ENCODE peak calls at places on chromosomes 11 and 22, in seven cellular contexts. One of them, this sample, is unnamed.

GRCh38 chr22:41469218-41469851 is 418 bp downstream of the ACO2 start:
- DNase-seq in sciatic nerve: no peak
- DNase-seq in stimulated activated naive CD8-positive, alpha-beta T cell treated with anti-CD3 and anti-CD28 coated beads, Interleukin-15, amount 100 ng/mL, for 72 hours: no peak
- DNase-seq in endothelial cell: no peak
- DNase-seq in ovary: no peak
- DNase-seq in cardiac muscle cell: peak; percentile 3
- DNase-seq in AG08396: peak; percentile 6
- DNase-seq in this sample: no peak

GRCh38 chr11:31882951-31883392 is 71.8 kb upstream of the PAX6 start:
- DNase-seq in sciatic nerve: no peak
- DNase-seq in stimulated activated naive CD8-positive, alpha-beta T cell treated with anti-CD3 and anti-CD28 coated beads, Interleukin-15, amount 100 ng/mL, for 72 hours: no peak
- DNase-seq in endothelial cell: no peak
- DNase-seq in ovary: no peak
- DNase-seq in cardiac muscle cell: no peak
- DNase-seq in AG08396: no peak
- DNase-seq in this sample: no peak

GRCh38 chr11:110479445-110480101 is 49.8 kb downstream of the FDX1 start:
- DNase-seq in sciatic nerve: no peak
- DNase-seq in stimulated activated naive CD8-positive, alpha-beta T cell treated with anti-CD3 and anti-CD28 coated beads, Interleukin-15, amount 100 ng/mL, for 72 hours: no peak
- DNase-seq in endothelial cell: no peak
- DNase-seq in ovary: no peak
- DNase-seq in cardiac muscle cell: peak; percentile 73
- DNase-seq in AG08396: no peak
- DNase-seq in this sample: peak; percentile 94

GRCh38 chr11:43360361-43361032 is 1.8 kb downstream of the TTC17 start:
- DNase-seq in sciatic nerve: no peak
- DNase-seq in stimulated activated naive CD8-positive, alpha-beta T cell treated with anti-CD3 and anti-CD28 coated beads, Interleukin-15, amount 100 ng/mL, for 72 hours: no peak
- DNase-seq in endothelial cell: no peak
- DNase-seq in ovary: no peak
- DNase-seq in cardiac muscle cell: peak; percentile 42
- DNase-seq in AG08396: no peak
- DNase-seq in this sample: no peak

GRCh38 chr22:24133187-24133965 is 47.9 kb upstream of the SUSD2 start:
- DNase-seq in sciatic nerve: no peak
- DNase-seq in stimulated activated naive CD8-positive, alpha-beta T cell treated with anti-CD3 and anti-CD28 coated beads, Interleukin-15, amount 100 ng/mL, for 72 hours: no peak
- DNase-seq in endothelial cell: no peak
- DNase-seq in ovary: no peak
- DNase-seq in cardiac muscle cell: peak; percentile 18
- DNase-seq in AG08396: no peak
- DNase-seq in this sample: no peak

GRCh38 chr11:73246303-73246702 is 25.8 kb upstream of the P2RY6 start:
- DNase-seq in sciatic nerve: no peak
- DNase-seq in stimulated activated naive CD8-positive, alpha-beta T cell treated with anti-CD3 and anti-CD28 coated beads, Interleukin-15, amount 100 ng/mL, for 72 hours: no peak
- DNase-seq in endothelial cell: no peak
- DNase-seq in ovary: no peak
- DNase-seq in cardiac muscle cell: no peak
- DNase-seq in AG08396: no peak
- DNase-seq in this sample: no peak

GRCh38 chr11:16082532-16083055 is 273.8 kb downstream of the SOX6 start:
- DNase-seq in sciatic nerve: no peak
- DNase-seq in stimulated activated naive CD8-positive, alpha-beta T cell treated with anti-CD3 and anti-CD28 coated beads, Interleukin-15, amount 100 ng/mL, for 72 hours: no peak
- DNase-seq in endothelial cell: no peak
- DNase-seq in ovary: no peak
- DNase-seq in cardiac muscle cell: no peak
- DNase-seq in AG08396: no peak
- DNase-seq in this sample: no peak

GRCh38 chr22:30210235-30210831 is 36.2 kb downstream of the LIF start:
- DNase-seq in sciatic nerve: peak; percentile 73
- DNase-seq in stimulated activated naive CD8-positive, alpha-beta T cell treated with anti-CD3 and anti-CD28 coated beads, Interleukin-15, amount 100 ng/mL, for 72 hours: no peak
- DNase-seq in endothelial cell: no peak
- DNase-seq in ovary: no peak
- DNase-seq in cardiac muscle cell: peak; percentile 84
- DNase-seq in AG08396: no peak
- DNase-seq in this sample: peak; percentile 84

GRCh38 chr11:1083621-1084551 is 9.2 kb downstream of the MUC2 start:
- DNase-seq in sciatic nerve: peak; percentile 53
- DNase-seq in stimulated activated naive CD8-positive, alpha-beta T cell treated with anti-CD3 and anti-CD28 coated beads, Interleukin-15, amount 100 ng/mL, for 72 hours: no peak
- DNase-seq in endothelial cell: no peak
- DNase-seq in ovary: peak; percentile 15
- DNase-seq in cardiac muscle cell: no peak
- DNase-seq in AG08396: no peak
- DNase-seq in this sample: no peak

GRCh38 chr11:44774131-44774530 is 47.4 kb downstream of the TSPAN18 start:
- DNase-seq in sciatic nerve: peak; percentile 60
- DNase-seq in stimulated activated naive CD8-positive, alpha-beta T cell treated with anti-CD3 and anti-CD28 coated beads, Interleukin-15, amount 100 ng/mL, for 72 hours: no peak
- DNase-seq in endothelial cell: peak; percentile 36
- DNase-seq in ovary: no peak
- DNase-seq in cardiac muscle cell: no peak
- DNase-seq in AG08396: no peak
- DNase-seq in this sample: no peak

GRCh38 chr11:67045314-67045713 is 11.3 kb upstream of the RHOD start:
- DNase-seq in sciatic nerve: no peak
- DNase-seq in stimulated activated naive CD8-positive, alpha-beta T cell treated with anti-CD3 and anti-CD28 coated beads, Interleukin-15, amount 100 ng/mL, for 72 hours: no peak
- DNase-seq in endothelial cell: no peak
- DNase-seq in ovary: no peak
- DNase-seq in cardiac muscle cell: peak; percentile 74
- DNase-seq in AG08396: peak; percentile 79
- DNase-seq in this sample: peak; percentile 67

GRCh38 chr11:132410383-132410782 is 1040.0 kb downstream of the NTM start:
- DNase-seq in sciatic nerve: no peak
- DNase-seq in stimulated activated naive CD8-positive, alpha-beta T cell treated with anti-CD3 and anti-CD28 coated beads, Interleukin-15, amount 100 ng/mL, for 72 hours: no peak
- DNase-seq in endothelial cell: no peak
- DNase-seq in ovary: no peak
- DNase-seq in cardiac muscle cell: no peak
- DNase-seq in AG08396: no peak
- DNase-seq in this sample: no peak

GRCh38 chr11:29282088-29282487 is 734.7 kb downstream of the KCNA4 start:
- DNase-seq in sciatic nerve: no peak
- DNase-seq in stimulated activated naive CD8-positive, alpha-beta T cell treated with anti-CD3 and anti-CD28 coated beads, Interleukin-15, amount 100 ng/mL, for 72 hours: no peak
- DNase-seq in endothelial cell: no peak
- DNase-seq in ovary: no peak
- DNase-seq in cardiac muscle cell: peak; percentile 83
- DNase-seq in AG08396: peak; percentile 79
- DNase-seq in this sample: peak; percentile 77

GRCh38 chr11:61742391-61742790 is 10.0 kb upstream of the MYRF start:
- DNase-seq in sciatic nerve: no peak
- DNase-seq in stimulated activated naive CD8-positive, alpha-beta T cell treated with anti-CD3 and anti-CD28 coated beads, Interleukin-15, amount 100 ng/mL, for 72 hours: no peak
- DNase-seq in endothelial cell: no peak
- DNase-seq in ovary: no peak
- DNase-seq in cardiac muscle cell: no peak
- DNase-seq in AG08396: no peak
- DNase-seq in this sample: no peak

GRCh38 chr11:91527380-91528030 is 697.1 kb upstream of the FAT3 start:
- DNase-seq in sciatic nerve: no peak
- DNase-seq in stimulated activated naive CD8-positive, alpha-beta T cell treated with anti-CD3 and anti-CD28 coated beads, Interleukin-15, amount 100 ng/mL, for 72 hours: no peak
- DNase-seq in endothelial cell: no peak
- DNase-seq in ovary: no peak
- DNase-seq in cardiac muscle cell: no peak
- DNase-seq in AG08396: no peak
- DNase-seq in this sample: no peak

GRCh38 chr11:37450613-37451012 is 852.6 kb upstream of the RAG2 start:
- DNase-seq in sciatic nerve: no peak
- DNase-seq in stimulated activated naive CD8-positive, alpha-beta T cell treated with anti-CD3 and anti-CD28 coated beads, Interleukin-15, amount 100 ng/mL, for 72 hours: no peak
- DNase-seq in endothelial cell: no peak
- DNase-seq in ovary: no peak
- DNase-seq in cardiac muscle cell: peak; percentile 33
- DNase-seq in AG08396: no peak
- DNase-seq in this sample: peak; percentile 22

GRCh38 chr11:6397636-6398035 is 7.4 kb downstream of the SMPD1 start:
- DNase-seq in sciatic nerve: no peak
- DNase-seq in stimulated activated naive CD8-positive, alpha-beta T cell treated with anti-CD3 and anti-CD28 coated beads, Interleukin-15, amount 100 ng/mL, for 72 hours: no peak
- DNase-seq in endothelial cell: no peak
- DNase-seq in ovary: no peak
- DNase-seq in cardiac muscle cell: peak; percentile 61
- DNase-seq in AG08396: peak; percentile 70
- DNase-seq in this sample: no peak

GRCh38 chr22:38513063-38513462 is 7.0 kb upstream of the DDX17 start:
- DNase-seq in sciatic nerve: no peak
- DNase-seq in stimulated activated naive CD8-positive, alpha-beta T cell treated with anti-CD3 and anti-CD28 coated beads, Interleukin-15, amount 100 ng/mL, for 72 hours: peak; percentile 34
- DNase-seq in endothelial cell: peak; percentile 43
- DNase-seq in ovary: no peak
- DNase-seq in cardiac muscle cell: no peak
- DNase-seq in AG08396: no peak
- DNase-seq in this sample: no peak

GRCh38 chr22:34429314-34429713 is 509.0 kb upstream of the LARGE1 start:
- DNase-seq in sciatic nerve: no peak
- DNase-seq in stimulated activated naive CD8-positive, alpha-beta T cell treated with anti-CD3 and anti-CD28 coated beads, Interleukin-15, amount 100 ng/mL, for 72 hours: no peak
- DNase-seq in endothelial cell: no peak
- DNase-seq in ovary: no peak
- DNase-seq in cardiac muscle cell: no peak
- DNase-seq in AG08396: no peak
- DNase-seq in this sample: no peak

GRCh38 chr11:109435121-109435742 is 13.2 kb downstream of the C11orf87 start:
- DNase-seq in sciatic nerve: no peak
- DNase-seq in stimulated activated naive CD8-positive, alpha-beta T cell treated with anti-CD3 and anti-CD28 coated beads, Interleukin-15, amount 100 ng/mL, for 72 hours: no peak
- DNase-seq in endothelial cell: no peak
- DNase-seq in ovary: no peak
- DNase-seq in cardiac muscle cell: no peak
- DNase-seq in AG08396: no peak
- DNase-seq in this sample: peak; percentile 47

GRCh38 chr11:58618215-58618614 is 4.2 kb upstream of the CNTF start:
- DNase-seq in sciatic nerve: no peak
- DNase-seq in stimulated activated naive CD8-positive, alpha-beta T cell treated with anti-CD3 and anti-CD28 coated beads, Interleukin-15, amount 100 ng/mL, for 72 hours: no peak
- DNase-seq in endothelial cell: no peak
- DNase-seq in ovary: no peak
- DNase-seq in cardiac muscle cell: no peak
- DNase-seq in AG08396: no peak
- DNase-seq in this sample: no peak

GRCh38 chr11:77672276-77672675 is 34.7 kb upstream of the CLNS1A start:
- DNase-seq in sciatic nerve: no peak
- DNase-seq in stimulated activated naive CD8-positive, alpha-beta T cell treated with anti-CD3 and anti-CD28 coated beads, Interleukin-15, amount 100 ng/mL, for 72 hours: no peak
- DNase-seq in endothelial cell: no peak
- DNase-seq in ovary: no peak
- DNase-seq in cardiac muscle cell: peak; percentile 96
- DNase-seq in AG08396: peak; percentile 51
- DNase-seq in this sample: peak; percentile 96

GRCh38 chr11:11987503-11988022 is 20.9 kb downstream of the DKK3 start:
- DNase-seq in sciatic nerve: no peak
- DNase-seq in stimulated activated naive CD8-positive, alpha-beta T cell treated with anti-CD3 and anti-CD28 coated beads, Interleukin-15, amount 100 ng/mL, for 72 hours: no peak
- DNase-seq in endothelial cell: no peak
- DNase-seq in ovary: no peak
- DNase-seq in cardiac muscle cell: peak; percentile 50
- DNase-seq in AG08396: no peak
- DNase-seq in this sample: no peak

GRCh38 chr11:126025822-126026221 is 36.8 kb downstream of the CDON start:
- DNase-seq in sciatic nerve: no peak
- DNase-seq in stimulated activated naive CD8-positive, alpha-beta T cell treated with anti-CD3 and anti-CD28 coated beads, Interleukin-15, amount 100 ng/mL, for 72 hours: no peak
- DNase-seq in endothelial cell: no peak
- DNase-seq in ovary: no peak
- DNase-seq in cardiac muscle cell: no peak
- DNase-seq in AG08396: no peak
- DNase-seq in this sample: no peak

GRCh38 chr11:86710936-86711335 is 38.5 kb upstream of the ME3 start:
- DNase-seq in sciatic nerve: no peak
- DNase-seq in stimulated activated naive CD8-positive, alpha-beta T cell treated with anti-CD3 and anti-CD28 coated beads, Interleukin-15, amount 100 ng/mL, for 72 hours: no peak
- DNase-seq in endothelial cell: no peak
- DNase-seq in ovary: no peak
- DNase-seq in cardiac muscle cell: no peak
- DNase-seq in AG08396: no peak
- DNase-seq in this sample: no peak

GRCh38 chr11:70737816-70738630 is 339.7 kb downstream of the CTTN start:
- DNase-seq in sciatic nerve: no peak
- DNase-seq in stimulated activated naive CD8-positive, alpha-beta T cell treated with anti-CD3 and anti-CD28 coated beads, Interleukin-15, amount 100 ng/mL, for 72 hours: no peak
- DNase-seq in endothelial cell: no peak
- DNase-seq in ovary: no peak
- DNase-seq in cardiac muscle cell: no peak
- DNase-seq in AG08396: no peak
- DNase-seq in this sample: no peak

GRCh38 chr11:111620518-111620917 is 18.3 kb downstream of the SIK2 start:
- DNase-seq in sciatic nerve: no peak
- DNase-seq in stimulated activated naive CD8-positive, alpha-beta T cell treated with anti-CD3 and anti-CD28 coated beads, Interleukin-15, amount 100 ng/mL, for 72 hours: no peak
- DNase-seq in endothelial cell: no peak
- DNase-seq in ovary: no peak
- DNase-seq in cardiac muscle cell: no peak
- DNase-seq in AG08396: no peak
- DNase-seq in this sample: no peak

GRCh38 chr11:43969543-43969942 is 27.1 kb downstream of the C11orf96 start:
- DNase-seq in sciatic nerve: no peak
- DNase-seq in stimulated activated naive CD8-positive, alpha-beta T cell treated with anti-CD3 and anti-CD28 coated beads, Interleukin-15, amount 100 ng/mL, for 72 hours: no peak
- DNase-seq in endothelial cell: no peak
- DNase-seq in ovary: no peak
- DNase-seq in cardiac muscle cell: peak; percentile 52
- DNase-seq in AG08396: no peak
- DNase-seq in this sample: no peak

GRCh38 chr11:40280161-40281054 is 1179.0 kb downstream of the LRRC4C start:
- DNase-seq in sciatic nerve: no peak
- DNase-seq in stimulated activated naive CD8-positive, alpha-beta T cell treated with anti-CD3 and anti-CD28 coated beads, Interleukin-15, amount 100 ng/mL, for 72 hours: no peak
- DNase-seq in endothelial cell: no peak
- DNase-seq in ovary: no peak
- DNase-seq in cardiac muscle cell: no peak
- DNase-seq in AG08396: no peak
- DNase-seq in this sample: no peak

GRCh38 chr22:46917702-46918101 is 155.3 kb downstream of the TBC1D22A start:
- DNase-seq in sciatic nerve: peak; percentile 39
- DNase-seq in stimulated activated naive CD8-positive, alpha-beta T cell treated with anti-CD3 and anti-CD28 coated beads, Interleukin-15, amount 100 ng/mL, for 72 hours: no peak
- DNase-seq in endothelial cell: no peak
- DNase-seq in ovary: no peak
- DNase-seq in cardiac muscle cell: no peak
- DNase-seq in AG08396: no peak
- DNase-seq in this sample: no peak

GRCh38 chr11:68298659-68299516 is 13.5 kb upstream of the LRP5 start:
- DNase-seq in sciatic nerve: no peak
- DNase-seq in stimulated activated naive CD8-positive, alpha-beta T cell treated with anti-CD3 and anti-CD28 coated beads, Interleukin-15, amount 100 ng/mL, for 72 hours: no peak
- DNase-seq in endothelial cell: no peak
- DNase-seq in ovary: no peak
- DNase-seq in cardiac muscle cell: no peak
- DNase-seq in AG08396: no peak
- DNase-seq in this sample: no peak

GRCh38 chr22:30596886-30597285 is 5.2 kb upstream of the PES1 start:
- DNase-seq in sciatic nerve: no peak
- DNase-seq in stimulated activated naive CD8-positive, alpha-beta T cell treated with anti-CD3 and anti-CD28 coated beads, Interleukin-15, amount 100 ng/mL, for 72 hours: no peak
- DNase-seq in endothelial cell: no peak
- DNase-seq in ovary: no peak
- DNase-seq in cardiac muscle cell: no peak
- DNase-seq in AG08396: no peak
- DNase-seq in this sample: no peak

GRCh38 chr11:45917286-45917622 is 423 bp downstream of the PEX16 start:
- DNase-seq in sciatic nerve: no peak
- DNase-seq in stimulated activated naive CD8-positive, alpha-beta T cell treated with anti-CD3 and anti-CD28 coated beads, Interleukin-15, amount 100 ng/mL, for 72 hours: no peak
- DNase-seq in endothelial cell: no peak
- DNase-seq in ovary: no peak
- DNase-seq in cardiac muscle cell: no peak
- DNase-seq in AG08396: no peak
- DNase-seq in this sample: no peak

GRCh38 chr11:9565822-9566560 is 7.5 kb upstream of the WEE1 start:
- DNase-seq in sciatic nerve: no peak
- DNase-seq in stimulated activated naive CD8-positive, alpha-beta T cell treated with anti-CD3 and anti-CD28 coated beads, Interleukin-15, amount 100 ng/mL, for 72 hours: peak; percentile 45
- DNase-seq in endothelial cell: no peak
- DNase-seq in ovary: peak; percentile 42
- DNase-seq in cardiac muscle cell: peak; percentile 100
- DNase-seq in AG08396: peak; percentile 86
- DNase-seq in this sample: peak; percentile 100

GRCh38 chr11:117720061-117720511 is 76.9 kb downstream of the DSCAML1 start:
- DNase-seq in sciatic nerve: no peak
- DNase-seq in stimulated activated naive CD8-positive, alpha-beta T cell treated with anti-CD3 and anti-CD28 coated beads, Interleukin-15, amount 100 ng/mL, for 72 hours: no peak
- DNase-seq in endothelial cell: no peak
- DNase-seq in ovary: no peak
- DNase-seq in cardiac muscle cell: no peak
- DNase-seq in AG08396: no peak
- DNase-seq in this sample: no peak

GRCh38 chr11:133619973-133620372 is 87.7 kb upstream of the OPCML start:
- DNase-seq in sciatic nerve: no peak
- DNase-seq in stimulated activated naive CD8-positive, alpha-beta T cell treated with anti-CD3 and anti-CD28 coated beads, Interleukin-15, amount 100 ng/mL, for 72 hours: no peak
- DNase-seq in endothelial cell: no peak
- DNase-seq in ovary: no peak
- DNase-seq in cardiac muscle cell: no peak
- DNase-seq in AG08396: no peak
- DNase-seq in this sample: no peak

GRCh38 chr22:27581688-27582087 is 219.9 kb downstream of the MN1 start:
- DNase-seq in sciatic nerve: peak; percentile 91
- DNase-seq in stimulated activated naive CD8-positive, alpha-beta T cell treated with anti-CD3 and anti-CD28 coated beads, Interleukin-15, amount 100 ng/mL, for 72 hours: no peak
- DNase-seq in endothelial cell: no peak
- DNase-seq in ovary: peak; percentile 85
- DNase-seq in cardiac muscle cell: peak; percentile 78
- DNase-seq in AG08396: peak; percentile 57
- DNase-seq in this sample: no peak

GRCh38 chr11:110196241-110196754 is 100.1 kb downstream of the RDX start:
- DNase-seq in sciatic nerve: no peak
- DNase-seq in stimulated activated naive CD8-positive, alpha-beta T cell treated with anti-CD3 and anti-CD28 coated beads, Interleukin-15, amount 100 ng/mL, for 72 hours: no peak
- DNase-seq in endothelial cell: no peak
- DNase-seq in ovary: no peak
- DNase-seq in cardiac muscle cell: peak; percentile 79
- DNase-seq in AG08396: peak; percentile 36
- DNase-seq in this sample: peak; percentile 91